ENCODE peak calls at places on chromosome 22, in six cellular contexts. N, I, R, S, U and Y are unnamed samples.

GRCh38 chr22:39946571-39947407 is 13.4 kb upstream of the TMA7B start:
- DNase-seq in I (no peak), S (peak; percentile 36), R (no peak), N (no peak), U (peak; percentile 61), Y (no peak)

GRCh38 chr22:30219049-30219448 is 27.5 kb downstream of the LIF start:
- DNase-seq in S (no peak), U (no peak), R (no peak), N (no peak), I (no peak), Y (no peak)

GRCh38 chr22:32574957-32575893 is 100.6 kb downstream of the FBXO7 start:
- DNase-seq in R (no peak), I (no peak), N (no peak), U (no peak), S (no peak), Y (no peak)

GRCh38 chr22:19514831-19515565 is 9.2 kb downstream of the CLDN5 start:
- DNase-seq in I (no peak), S (no peak), N (no peak), R (no peak), U (no peak), Y (peak; percentile 12)

GRCh38 chr22:36808611-36809344 is 8.1 kb downstream of the PVALB start:
- DNase-seq in I (no peak), N (no peak), R (no peak), U (no peak), S (no peak), Y (no peak)

GRCh38 chr22:33288078-33288477 is 229.9 kb upstream of the SYN3 start:
- DNase-seq in S (no peak), N (no peak), U (no peak), R (no peak), I (no peak), Y (no peak)

GRCh38 chr22:35315855-35316745 is 16.4 kb downstream of the TOM1 start:
- DNase-seq in N (no peak), U (peak; percentile 36), R (peak; percentile 9), I (no peak), S (no peak), Y (no peak)

GRCh38 chr22:42613869-42614268 is 814 bp downstream of the POLDIP3 start:
- DNase-seq in R (no peak), N (no peak), U (no peak), S (no peak), I (no peak), Y (no peak)

GRCh38 chr22:35734517-35734827 is 16.8 kb downstream of the APOL5 start:
- DNase-seq in I (no peak), S (no peak), N (no peak), R (no peak), U (no peak), Y (no peak)

GRCh38 chr22:24554316-24555159 is at the start of gene GUCD1:
- DNase-seq in N (peak; percentile 50), U (peak; percentile 42), I (no peak), S (peak; percentile 16), R (no peak), Y (no peak)

GRCh38 chr22:20247608-20248171 is 20.4 kb downstream of the RTN4R start:
- DNase-seq in S (no peak), U (no peak), R (no peak), I (no peak), N (peak; percentile 49), Y (no peak)

GRCh38 chr22:24434472-24435322 is 7.3 kb downstream of the ADORA2A start:
- DNase-seq in S (no peak), R (no peak), N (peak; percentile 30), U (no peak), I (no peak), Y (no peak)

GRCh38 chr22:28910575-28911278 is 27.4 kb downstream of the ZNRF3 start:
- DNase-seq in I (no peak), S (no peak), U (no peak), N (no peak), R (no peak), Y (no peak)

GRCh38 chr22:35051791-35052190 is 14.2 kb upstream of the ISX start:
- DNase-seq in R (no peak), U (no peak), S (no peak), I (no peak), N (no peak), Y (peak; percentile 30)

GRCh38 chr22:41656515-41656914 is 32.2 kb downstream of the SNU13 start:
- DNase-seq in U (no peak), R (no peak), N (no peak), S (no peak), I (no peak), Y (no peak)

GRCh38 chr22:19909350-19910179 is 32.0 kb upstream of the COMT start:
- DNase-seq in S (peak; percentile 89), R (peak; percentile 84), N (peak; percentile 83), I (peak; percentile 67), U (peak; percentile 91), Y (peak; percentile 22)

GRCh38 chr22:44990328-44990727 is 19.5 kb downstream of the PHF21B start:
- DNase-seq in N (no peak), U (no peak), S (no peak), R (no peak), I (no peak), Y (no peak)

GRCh38 chr22:41557401-41558240 is 3.2 kb upstream of the CSDC2 start:
- DNase-seq in U (peak; percentile 76), I (peak; percentile 63), N (peak; percentile 72), S (peak; percentile 84), R (peak; percentile 83), Y (no peak)